ENCODE peak calls at places on chromosomes 1 and 21, in four cellular contexts. O is neural progenitor cell, K is DND-41, U is ascending aorta. E is an unnamed sample.

GRCh38 chr1:65469889-65470340 is 49.4 kb downstream of the LEPR start:
- DNase-seq in U (no peak), K (no peak), O (no peak), E (no peak)

GRCh38 chr1:11114966-11115365 is 15.3 kb upstream of the EXOSC10 start:
- DNase-seq in U (no peak), O (no peak), K (no peak), E (no peak)

GRCh38 chr1:143727263-143727662 is 244.5 kb downstream of the FAM72C start:
- DNase-seq in O (no peak), K (no peak), U (no peak), E (no peak)

GRCh38 chr1:9894115-9894514 is 16.0 kb downstream of the CTNNBIP1 start:
- DNase-seq in U (no peak), K (no peak), O (no peak), E (no peak)

GRCh38 chr1:25651824-25652741 is 35.5 kb downstream of the MAN1C1 start:
- DNase-seq in U (no peak), K (no peak), O (no peak), E (no peak)

GRCh38 chr1:91766883-91767282 is 119.1 kb downstream of the TGFBR3 start:
- DNase-seq in O (no peak), K (no peak), U (no peak), E (no peak)

GRCh38 chr1:203534526-203534925 is 40.6 kb downstream of the OPTC start:
- DNase-seq in K (no peak), O (peak; percentile 1), U (no peak), E (no peak)

GRCh38 chr1:36352141-36352909 is 28.9 kb upstream of the EVA1B start:
- DNase-seq in O (no peak), U (no peak), K (no peak), E (no peak)

GRCh38 chr1:80882552-80882951 is 918.2 kb upstream of the ADGRL2 start:
- DNase-seq in U (no peak), K (no peak), O (no peak), E (no peak)

GRCh38 chr21:25583370-25584133 is 23.7 kb downstream of the MRPL39 start:
- DNase-seq in U (no peak), K (no peak), O (no peak), E (no peak)

GRCh38 chr1:57013522-57013921 is 47.7 kb upstream of the C8B start:
- DNase-seq in U (no peak), O (no peak), K (no peak), E (no peak)

GRCh38 chr1:2411801-2412394 is 466 bp downstream of the PEX10 start:
- DNase-seq in K (no peak), U (no peak), O (no peak), E (no peak)

GRCh38 chr1:230144765-230145504 is 77.9 kb downstream of the GALNT2 start:
- DNase-seq in U (no peak), O (no peak), K (no peak), E (no peak)

GRCh38 chr1:116230712-116231111 is 119.5 kb downstream of the MAB21L3 start:
- DNase-seq in O (no peak), U (no peak), K (no peak), E (no peak)

GRCh38 chr1:17212009-17212408 is 7.1 kb downstream of the PADI1 start:
- DNase-seq in O (no peak), K (no peak), U (no peak), E (no peak)

GRCh38 chr1:147245129-147245528 is 2.6 kb downstream of the CHD1L start:
- DNase-seq in K (no peak), O (no peak), U (no peak), E (no peak)

GRCh38 chr1:94819945-94820746 is at the start of gene SLC44A3:
- DNase-seq in U (no peak), K (no peak), O (peak; percentile 82), E (peak; percentile 19)

GRCh38 chr1:51898090-51898734 is 19.7 kb upstream of the NRDC start:
- DNase-seq in U (no peak), K (no peak), O (no peak), E (no peak)

GRCh38 chr1:15937146-15937545 is 38.8 kb downstream of the ZBTB17 start:
- DNase-seq in O (no peak), U (no peak), K (no peak), E (no peak)

GRCh38 chr1:169491845-169492281 is 6.1 kb upstream of the SLC19A2 start:
- DNase-seq in O (no peak), U (no peak), K (no peak), E (no peak)

GRCh38 chr1:22654692-22655091 is 1.7 kb downstream of the C1QB start:
- DNase-seq in K (no peak), U (no peak), O (no peak), E (no peak)

GRCh38 chr1:212355230-212355969 is 59.3 kb downstream of the PACC1 start:
- DNase-seq in O (no peak), K (no peak), U (no peak), E (no peak)

GRCh38 chr1:161092621-161093028 is 3.3 kb upstream of the NECTIN4 start:
- DNase-seq in K (no peak), U (no peak), O (no peak), E (no peak)

GRCh38 chr1:1954831-1955441 is 35.9 kb upstream of the TMEM52 start:
- DNase-seq in U (no peak), O (no peak), K (no peak), E (no peak)

DNA sequence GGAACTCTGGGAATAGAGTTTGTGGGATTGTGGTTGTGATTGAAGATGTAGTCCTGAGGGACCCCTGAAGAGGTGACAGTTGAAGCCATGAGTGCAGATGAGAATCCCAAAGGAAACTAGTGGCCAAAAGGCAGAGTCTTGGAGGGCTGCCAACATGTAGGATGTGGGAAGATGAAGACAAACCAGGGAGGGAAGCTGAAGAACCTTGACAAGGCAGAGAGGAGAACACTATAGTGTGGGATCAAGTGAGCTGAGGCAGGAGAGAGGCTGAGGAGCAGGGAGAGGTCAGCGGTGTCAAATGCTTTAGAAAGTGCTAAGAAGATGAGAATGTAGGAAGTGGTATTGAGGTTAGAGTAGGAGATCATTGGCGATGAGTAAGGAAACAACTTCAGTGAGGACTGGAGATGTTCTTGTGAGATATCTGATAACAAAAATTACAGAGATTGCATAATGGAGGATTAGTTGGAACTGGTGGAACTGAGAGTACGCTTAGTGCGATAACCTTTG is 88.5 kb upstream of the VCAM1 start:
- DNase-seq in U (no peak), O (no peak), K (peak; percentile 37), E (no peak)
- H3K27ac ChIP-seq in U (no peak overlapping the region), O (no peak overlapping the region), K (no peak overlapping the region), E (no peak overlapping the region)

DNA sequence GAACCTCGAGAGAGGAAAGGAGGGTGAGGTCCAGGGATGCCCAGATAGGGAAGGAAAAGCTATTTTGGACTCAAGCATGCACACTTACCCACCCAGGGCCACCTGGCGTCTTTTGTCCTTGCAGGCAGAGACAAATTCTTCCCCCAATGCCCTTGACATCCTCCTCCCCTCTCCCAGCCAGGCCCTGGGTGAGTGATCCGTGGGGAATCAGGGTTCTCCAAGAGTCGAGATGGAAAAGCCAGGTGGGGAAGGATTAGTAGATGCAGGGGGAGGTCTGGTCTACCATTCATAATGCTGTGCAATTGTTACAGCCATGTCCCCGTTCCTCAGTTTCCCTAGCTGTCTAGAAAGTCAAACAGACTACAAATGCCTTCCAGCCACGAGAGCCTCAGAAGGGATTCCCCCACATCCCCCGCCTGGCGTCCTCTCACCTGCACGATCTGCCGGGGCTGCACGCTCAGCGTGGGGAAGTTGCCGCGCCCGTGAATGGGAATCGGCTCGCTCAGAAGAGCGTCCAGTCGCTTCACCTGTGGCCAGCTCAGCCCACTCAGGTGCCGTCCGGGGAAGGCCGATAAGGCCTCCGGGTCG is 580 bp downstream of the TENT5B start:
- DNase-seq in K (no peak), O (no peak), U (no peak), E (no peak)
- H3K27ac ChIP-seq in K (no peak overlapping the region), O (no peak overlapping the region), U (peak overlapping the region; percentile 94), E (no peak overlapping the region)

GRCh38 chr1:79711001-79711431 is 704.5 kb upstream of the ADGRL4 start:
- DNase-seq in O (no peak), K (no peak), U (no peak), E (no peak)
- H3K27ac ChIP-seq in O (no peak overlapping the region), K (no peak overlapping the region), U (no peak overlapping the region), E (no peak overlapping the region)

DNA sequence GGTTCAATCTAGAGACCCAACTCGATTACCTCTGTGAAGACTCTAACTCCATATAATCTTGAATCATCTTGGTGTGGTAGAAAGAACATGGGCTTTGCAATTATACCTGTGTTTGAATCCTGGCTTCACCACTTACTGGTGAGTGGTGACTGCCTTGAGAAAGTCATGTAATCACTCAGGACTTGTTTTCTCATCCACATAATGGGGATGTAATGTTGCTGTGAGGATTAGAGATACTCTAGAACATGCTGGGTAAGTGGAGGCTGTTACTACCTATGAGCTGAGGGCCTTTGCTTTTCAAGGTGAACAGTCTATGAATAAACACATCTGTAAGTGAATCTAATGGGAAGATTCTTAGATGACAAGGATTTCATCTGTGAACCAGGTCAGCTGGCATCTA is 2.6 kb upstream of the DYRK1A start:
- DNase-seq in K (no peak), U (no peak), O (no peak), E (no peak)
- H3K27ac ChIP-seq in K (no peak overlapping the region), U (no peak overlapping the region), O (no peak overlapping the region), E (no peak overlapping the region)

DNA sequence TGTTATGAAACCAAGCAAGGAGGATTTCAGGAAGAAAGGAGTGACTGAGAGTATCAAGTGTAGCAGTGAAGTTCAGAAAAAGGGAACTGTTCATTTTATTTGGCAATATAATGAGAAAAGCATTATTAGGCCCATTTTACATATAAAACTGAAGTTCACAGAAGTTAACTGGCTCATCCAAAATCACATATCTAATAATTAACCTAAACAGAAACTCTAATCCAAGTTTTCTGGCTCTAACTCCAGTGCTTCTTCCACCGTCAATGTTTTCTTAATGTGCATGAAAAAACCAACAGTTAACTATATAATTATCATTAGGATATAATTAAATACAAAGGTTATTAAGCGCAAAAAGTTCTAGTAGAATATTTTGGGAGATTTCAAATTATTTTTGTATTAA is 17.7 kb downstream of the NEXN start:
- DNase-seq in K (no peak), U (no peak), O (no peak), E (no peak)
- H3K27ac ChIP-seq in K (no peak overlapping the region), U (no peak overlapping the region), O (no peak overlapping the region), E (no peak overlapping the region)

GRCh38 chr1:119340861-119341261 is 27.7 kb upstream of the HAO2 start:
- DNase-seq in K (no peak), O (no peak), U (no peak), E (no peak)
- H3K27ac ChIP-seq in K (no peak overlapping the region), O (no peak overlapping the region), U (no peak overlapping the region), E (no peak overlapping the region)

GRCh38 chr1:201191723-201192477 is 1.3 kb downstream of the IGFN1 start:
- DNase-seq in O (no peak), U (no peak), K (no peak), E (no peak)

GRCh38 chr1:201190005-201190404 is 619 bp upstream of the IGFN1 start:
- DNase-seq in K (no peak), U (no peak), O (no peak), E (no peak)

GRCh38 chr1:201190624-201191051 is at the start of gene IGFN1:
- DNase-seq in U (no peak), K (no peak), O (peak; percentile 63), E (no peak)

GRCh38 chr1:201194046-201194445 is 3.4 kb downstream of the IGFN1 start:
- DNase-seq in O (no peak), U (no peak), K (no peak), E (no peak)

DNA sequence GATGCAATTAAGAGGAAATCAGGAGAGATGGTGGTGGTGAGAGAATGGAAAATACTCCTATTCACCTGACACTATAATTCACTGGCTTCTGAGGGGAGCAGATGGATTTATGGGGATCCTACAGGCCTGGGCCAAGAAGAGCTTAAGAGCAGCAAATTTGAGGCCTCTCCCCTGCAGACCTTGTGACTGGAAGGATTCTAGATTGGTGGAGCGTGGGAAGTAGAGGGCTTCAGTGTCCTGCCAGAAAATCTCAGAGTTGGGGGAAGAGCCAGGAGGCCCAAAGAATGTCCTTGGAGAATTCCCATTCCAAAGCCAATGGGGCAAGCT is 1.8 kb downstream of the IGFN1 start:
- DNase-seq in U (no peak), O (no peak), K (no peak), E (no peak)
- H3K27ac ChIP-seq in U (no peak overlapping the region), O (peak overlapping the region; percentile 90), K (no peak overlapping the region), E (no peak overlapping the region)

E was measured in CD4-positive, alpha-beta T cell.